ENCODE peak calls at places on chromosomes 7 and 10, in four cellular contexts. C is NCI-H1105; E is activated naive CD4-positive, alpha-beta T cell treated with Interleukin-2 at 50 U/mL for 16 hours; T is activated T-cell treated with anti-CD3 and anti-CD28 coated beads, Interleukin-2, amount 50 U/mL, for 1 hour. J is an unnamed sample.

GRCh38 chr7:105841866-105842265 is 34.5 kb downstream of the ATXN7L1 start:
- DNase-seq in C (no peak), E (no peak), T (no peak), J (no peak)

GRCh38 chr7:131546126-131546525 is 10.3 kb downstream of the PODXL start:
- DNase-seq in C (no peak), E (no peak), T (no peak), J (no peak)

GRCh38 chr7:1053002-1053411 is 8.7 kb downstream of the GPR146 start:
- DNase-seq in C (no peak), E (no peak), T (no peak), J (peak)

GRCh38 chr7:132709971-132710567 is 133.8 kb upstream of the PLXNA4 start:
- DNase-seq in C (no peak), E (peak), T (no peak), J (peak)

GRCh38 chr10:119616879-119617580 is 20.3 kb upstream of the TIAL1 start:
- DNase-seq in C (no peak), E (peak), T (no peak), J (no peak)

GRCh38 chr7:131034166-131034881 is 293.4 kb upstream of the MKLN1 start:
- DNase-seq in C (peak), E (no peak), T (no peak), J (peak)

GRCh38 chr10:104303594-104304178 is 34.6 kb downstream of the ITPRIP start:
- DNase-seq in C (no peak), E (no peak), T (no peak), J (no peak)

GRCh38 chr7:19397917-19398316 is 252.7 kb upstream of the FERD3L start:
- DNase-seq in C (no peak), E (no peak), T (no peak), J (no peak)

GRCh38 chr7:120996333-120996982 is 7.9 kb downstream of the CPED1 start:
- DNase-seq in C (peak), E (no peak), T (no peak), J (peak)

GRCh38 chr7:17770710-17771375 is 169.5 kb downstream of the SNX13 start:
- DNase-seq in C (peak), E (no peak), T (no peak), J (no peak)

GRCh38 chr10:21926949-21927348 is 76.6 kb downstream of the DNAJC1 start:
- DNase-seq in C (no peak), E (no peak), T (no peak), J (no peak)

GRCh38 chr10:131129544-131129943 is 182.0 kb downstream of the TCERG1L start:
- DNase-seq in C (no peak), E (no peak), T (no peak), J (no peak)

GRCh38 chr10:4655406-4655805 is 170.6 kb upstream of the AKR1E2 start:
- DNase-seq in C (no peak), E (no peak), T (no peak), J (no peak)

GRCh38 chr10:70747192-70747965 is 37.8 kb downstream of the TBATA start:
- DNase-seq in C (no peak), E (no peak), T (no peak), J (peak)

GRCh38 chr10:102726274-102726673 is 11.8 kb downstream of the SFXN2 start:
- DNase-seq in C (no peak), E (no peak), T (no peak), J (no peak)

GRCh38 chr7:116859323-116859722 is 3.1 kb upstream of the CAPZA2 start:
- DNase-seq in C (no peak), E (no peak), T (no peak), J (no peak)

GRCh38 chr10:130022071-130022470 is 58.0 kb upstream of the EBF3 start:
- DNase-seq in C (no peak), E (no peak), T (no peak), J (no peak)

GRCh38 chr10:1451362-1451888 is 285.9 kb downstream of the ADARB2 start:
- DNase-seq in C (no peak), E (no peak), T (no peak), J (no peak)

GRCh38 chr10:132928261-132928660 is 14.1 kb downstream of the CFAP46 start:
- DNase-seq in C (no peak), E (no peak), T (no peak), J (no peak)

GRCh38 chr10:131685576-131685975 is 215.2 kb upstream of the PPP2R2D start:
- DNase-seq in C (no peak), E (no peak), T (no peak), J (no peak)

GRCh38 chr10:114479307-114479706 is 75.0 kb upstream of the AFAP1L2 start:
- DNase-seq in C (no peak), E (no peak), T (no peak), J (peak)

GRCh38 chr7:129800901-129801300 is 151.9 kb downstream of the UBE2H start:
- DNase-seq in C (no peak), E (no peak), T (no peak), J (no peak)

GRCh38 chr10:80699602-80700039 is 161.9 kb downstream of the SH2D4B start:
- DNase-seq in C (peak), E (peak), T (peak), J (peak)